ENCODE peak calls at places on chromosomes 11 and 22, in four cellular contexts. One of them, this sample, is unnamed.

GRCh38 chr22:45534339-45535192 is 31.9 kb downstream of the FBLN1 start:
- DNase-seq in HepG2: no peak
- DNase-seq in WTC11: no peak
- DNase-seq in GM12878: no peak
- DNase-seq in this sample: no peak

GRCh38 chr22:23815781-23816551 is 22.8 kb downstream of the DERL3 start:
- DNase-seq in WTC11: no peak
- DNase-seq in HepG2: no peak
- DNase-seq in GM12878: no peak
- DNase-seq in this sample: no peak

GRCh38 chr11:46560300-46561025 is 33.4 kb downstream of the AMBRA1 start:
- DNase-seq in GM12878: peak; percentile 33
- DNase-seq in WTC11: no peak
- DNase-seq in HepG2: no peak
- DNase-seq in this sample: no peak

GRCh38 chr11:13834463-13834862 is 128.1 kb upstream of the SPON1 start:
- DNase-seq in GM12878: no peak
- DNase-seq in HepG2: no peak
- DNase-seq in WTC11: peak; percentile 74
- DNase-seq in this sample: peak; percentile 47

GRCh38 chr11:86438685-86439084 is 64.0 kb downstream of the CCDC81 start:
- DNase-seq in WTC11: no peak
- DNase-seq in GM12878: no peak
- DNase-seq in HepG2: no peak
- DNase-seq in this sample: no peak

GRCh38 chr22:33487041-33487716 is 429.0 kb upstream of the SYN3 start:
- DNase-seq in HepG2: no peak
- DNase-seq in GM12878: no peak
- DNase-seq in WTC11: no peak
- DNase-seq in this sample: no peak

GRCh38 chr22:47786650-47787290 is 1024.3 kb downstream of the TBC1D22A start:
- DNase-seq in WTC11: no peak
- DNase-seq in GM12878: no peak
- DNase-seq in HepG2: no peak
- DNase-seq in this sample: no peak

GRCh38 chr11:34223021-34223813 is 117.8 kb downstream of the NAT10 start:
- DNase-seq in WTC11: no peak
- DNase-seq in GM12878: no peak
- DNase-seq in HepG2: no peak
- DNase-seq in this sample: no peak

GRCh38 chr22:30557243-30557642 is 10.7 kb upstream of the SEC14L6 start:
- DNase-seq in HepG2: no peak
- DNase-seq in WTC11: peak; percentile 42
- DNase-seq in GM12878: no peak
- DNase-seq in this sample: no peak

GRCh38 chr22:22848364-22848866 is 39.2 kb upstream of the IGLL5 start:
- DNase-seq in HepG2: peak; percentile 50
- DNase-seq in WTC11: peak; percentile 90
- DNase-seq in GM12878: no peak
- DNase-seq in this sample: peak; percentile 100

GRCh38 chr22:50270302-50271010 is at the start of gene MAPK11:
- DNase-seq in GM12878: no peak
- DNase-seq in HepG2: peak; percentile 47
- DNase-seq in WTC11: peak; percentile 87
- DNase-seq in this sample: peak; percentile 57

GRCh38 chr11:19276859-19277808 is 36.4 kb upstream of the E2F8 start:
- DNase-seq in WTC11: no peak
- DNase-seq in HepG2: peak; percentile 28
- DNase-seq in GM12878: no peak
- DNase-seq in this sample: no peak

GRCh38 chr11:398826-399225 is 4.8 kb downstream of the PKP3 start:
- DNase-seq in HepG2: no peak
- DNase-seq in WTC11: no peak
- DNase-seq in GM12878: no peak
- DNase-seq in this sample: no peak

GRCh38 chr11:57649826-57650738 is at the start of gene YPEL4:
- DNase-seq in GM12878: no peak
- DNase-seq in WTC11: peak; percentile 45
- DNase-seq in HepG2: no peak
- DNase-seq in this sample: peak; percentile 82

GRCh38 chr11:63670738-63671321 is 346 bp downstream of the ATL3 start:
- DNase-seq in HepG2: no peak
- DNase-seq in GM12878: no peak
- DNase-seq in WTC11: peak; percentile 48
- DNase-seq in this sample: no peak
- TF ChIP-seq NR2C2 in HepG2: no peak
- TF ChIP-seq NR2C2 in GM12878: no peak
- TF ChIP-seq NR2C2 in WTC11: no peak
- TF ChIP-seq NR2C2 in this sample: no peak

GRCh38 chr11:11390068-11390775 is 37.2 kb upstream of the CSNK2A3 start:
- DNase-seq in GM12878: no peak
- DNase-seq in WTC11: no peak
- DNase-seq in HepG2: no peak
- DNase-seq in this sample: no peak
- TF ChIP-seq NR2C2 in GM12878: no peak
- TF ChIP-seq NR2C2 in WTC11: no peak
- TF ChIP-seq NR2C2 in HepG2: no peak
- TF ChIP-seq NR2C2 in this sample: no peak

DNA sequence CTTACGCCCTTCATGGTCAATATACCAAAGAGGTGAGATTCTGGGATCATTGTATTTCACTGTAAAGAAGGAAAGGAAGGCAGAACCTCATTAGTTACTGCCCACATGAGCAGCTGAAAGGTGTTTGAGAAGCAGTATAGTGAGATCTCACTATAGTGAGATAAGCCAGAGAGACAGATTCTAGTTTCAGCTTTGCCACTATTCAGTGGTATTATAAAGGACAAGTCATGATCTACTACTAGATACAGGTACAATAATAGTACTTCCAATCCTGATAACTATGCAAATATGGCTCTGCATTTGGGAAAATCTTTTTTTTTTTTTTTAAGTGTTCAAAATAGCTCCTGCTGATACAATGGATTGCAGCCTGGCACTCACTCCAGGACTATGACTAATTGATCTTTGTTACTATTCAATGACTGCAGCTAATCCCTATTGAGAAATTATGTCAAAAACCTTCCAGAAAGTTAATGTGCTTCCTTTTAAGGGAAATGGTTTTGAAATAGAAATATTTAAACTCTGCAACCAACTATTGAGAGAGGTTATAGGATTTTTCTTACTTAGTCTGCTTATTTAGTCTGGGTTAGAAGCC is 8.3 kb upstream of the DLAT start:
- DNase-seq in GM12878: no peak
- DNase-seq in WTC11: no peak
- DNase-seq in HepG2: no peak
- DNase-seq in this sample: no peak
- TF ChIP-seq NR2C2 in GM12878: no peak
- TF ChIP-seq NR2C2 in WTC11: no peak
- TF ChIP-seq NR2C2 in HepG2: no peak
- TF ChIP-seq NR2C2 in this sample: no peak

GRCh38 chr11:12441081-12441801 is 63.9 kb downstream of the PARVA start:
- DNase-seq in HepG2: no peak
- DNase-seq in WTC11: no peak
- DNase-seq in GM12878: no peak
- DNase-seq in this sample: no peak
- TF ChIP-seq NR2C2 in HepG2: no peak
- TF ChIP-seq NR2C2 in WTC11: no peak
- TF ChIP-seq NR2C2 in GM12878: no peak
- TF ChIP-seq NR2C2 in this sample: no peak

GRCh38 chr11:45093761-45094455 is 52.5 kb upstream of the PRDM11 start:
- DNase-seq in HepG2: no peak
- DNase-seq in WTC11: no peak
- DNase-seq in GM12878: no peak
- DNase-seq in this sample: no peak
- TF ChIP-seq NR2C2 in HepG2: no peak
- TF ChIP-seq NR2C2 in WTC11: no peak
- TF ChIP-seq NR2C2 in GM12878: no peak
- TF ChIP-seq NR2C2 in this sample: no peak

GRCh38 chr11:77547863-77548551 is 41.7 kb upstream of the AQP11 start:
- DNase-seq in GM12878: peak; percentile 38
- DNase-seq in HepG2: peak; percentile 56
- DNase-seq in WTC11: peak; percentile 40
- DNase-seq in this sample: peak; percentile 31
- TF ChIP-seq NR2C2 in GM12878: no peak
- TF ChIP-seq NR2C2 in HepG2: no peak
- TF ChIP-seq NR2C2 in WTC11: no peak
- TF ChIP-seq NR2C2 in this sample: no peak

GRCh38 chr22:34639911-34640310 is 426.0 kb upstream of the ISX start:
- DNase-seq in GM12878: no peak
- DNase-seq in WTC11: no peak
- DNase-seq in HepG2: no peak
- DNase-seq in this sample: no peak
- TF ChIP-seq NR2C2 in GM12878: no peak
- TF ChIP-seq NR2C2 in WTC11: no peak
- TF ChIP-seq NR2C2 in HepG2: no peak
- TF ChIP-seq NR2C2 in this sample: no peak

GRCh38 chr22:36325163-36326031 is 62.4 kb downstream of the MYH9 start:
- DNase-seq in WTC11: no peak
- DNase-seq in GM12878: no peak
- DNase-seq in HepG2: no peak
- DNase-seq in this sample: no peak
- TF ChIP-seq NR2C2 in WTC11: no peak
- TF ChIP-seq NR2C2 in GM12878: no peak
- TF ChIP-seq NR2C2 in HepG2: no peak
- TF ChIP-seq NR2C2 in this sample: no peak

DNA sequence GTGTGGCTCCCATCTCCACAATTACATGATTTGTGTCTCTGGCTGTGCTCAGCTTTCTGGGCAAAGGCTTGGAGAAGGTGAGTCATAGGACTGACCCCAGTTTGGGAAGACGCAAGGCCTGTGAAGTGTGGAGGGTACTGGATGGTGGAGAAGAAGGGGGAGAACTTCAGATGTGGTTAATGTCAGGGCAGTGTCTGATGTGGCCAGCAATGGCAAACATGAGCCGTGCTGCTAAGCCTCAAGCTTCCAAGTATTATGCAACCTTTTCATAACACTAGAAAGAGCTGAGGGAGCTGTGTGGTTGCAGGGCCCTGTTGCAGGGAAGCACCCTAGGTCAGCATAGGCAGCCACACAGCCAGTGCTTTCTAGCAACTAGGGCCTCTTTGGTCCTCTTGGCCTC is 110.9 kb downstream of the NTM start:
- DNase-seq in HepG2: no peak
- DNase-seq in WTC11: no peak
- DNase-seq in GM12878: no peak
- DNase-seq in this sample: no peak
- TF ChIP-seq NR2C2 in HepG2: no peak
- TF ChIP-seq NR2C2 in WTC11: no peak
- TF ChIP-seq NR2C2 in GM12878: no peak
- TF ChIP-seq NR2C2 in this sample: no peak

This sample was measured in K562.